ENCODE peak calls at places on chromosomes 6 and 20, in seven cellular contexts. G is choroid plexus epithelial cell, C is MM.1S, W is left ventricle myocardium inferior, X is fibroblast of lung, B is PC-3, T is AG09309. H is an unnamed sample.

GRCh38 chr6:30682181-30683117 is 4.0 kb downstream of the PPP1R18 start:
- DNase-seq in B (peak; percentile 84), G (peak; percentile 91), C (peak; percentile 92), X (peak; percentile 86), W (peak; percentile 85), T (peak; percentile 48), H (peak; percentile 93)

GRCh38 chr6:85405853-85406198 is 44.1 kb upstream of the NT5E start:
- DNase-seq in G (no peak), W (no peak), C (no peak), X (no peak), B (no peak), T (no peak), H (no peak)

GRCh38 chr6:29943053-29943966 is 978 bp downstream of the HLA-A start:
- DNase-seq in C (no peak), X (no peak), T (no peak), G (no peak), W (no peak), B (no peak), H (no peak)

GRCh38 chr6:72850469-72850868 is 228.6 kb downstream of the KCNQ5 start:
- DNase-seq in W (no peak), T (no peak), X (no peak), C (no peak), G (no peak), B (no peak), H (no peak)

GRCh38 chr6:134774244-134774643 is 175.7 kb downstream of the ALDH8A1 start:
- DNase-seq in W (no peak), X (peak; percentile 85), G (peak; percentile 67), T (no peak), C (no peak), B (peak; percentile 13), H (no peak)

GRCh38 chr20:58640446-58640845 is 10.6 kb upstream of the STX16 start:
- DNase-seq in C (no peak), W (no peak), X (peak; percentile 99), B (peak; percentile 56), G (peak; percentile 84), T (no peak), H (no peak)

GRCh38 chr6:31114540-31114876 is at the start of gene PSORS1C1:
- DNase-seq in G (peak; percentile 89), C (no peak), T (peak; percentile 82), B (peak; percentile 97), X (peak; percentile 97), W (peak; percentile 89), H (peak; percentile 94)

GRCh38 chr20:3677733-3678132 is 4.1 kb downstream of the ADAM33 start:
- DNase-seq in G (peak; percentile 37), X (peak; percentile 53), T (no peak), C (no peak), B (no peak), W (peak; percentile 41), H (no peak)

GRCh38 chr6:127812985-127813681 is 87.7 kb downstream of the THEMIS start:
- DNase-seq in W (no peak), B (no peak), C (no peak), G (no peak), T (no peak), X (no peak), H (no peak)

GRCh38 chr20:18401305-18401704 is 65.5 kb downstream of the DZANK1 start:
- DNase-seq in B (no peak), G (no peak), X (no peak), C (no peak), T (no peak), W (no peak), H (no peak)

GRCh38 chr6:4103929-4104328 is 25.0 kb upstream of the FAM217A start:
- DNase-seq in T (no peak), G (no peak), B (peak; percentile 76), X (peak; percentile 20), C (no peak), W (no peak), H (no peak)

GRCh38 chr20:47066484-47067270 is 172.0 kb downstream of the EYA2 start:
- DNase-seq in C (no peak), W (no peak), X (peak; percentile 23), T (no peak), G (peak; percentile 93), B (no peak), H (no peak)

GRCh38 chr6:152098683-152099082 is 291.2 kb downstream of the ESR1 start:
- DNase-seq in X (no peak), W (no peak), C (no peak), B (no peak), G (no peak), T (no peak), H (no peak)

GRCh38 chr6:140029551-140029950 is 655.1 kb upstream of the CITED2 start:
- DNase-seq in X (no peak), B (no peak), G (no peak), W (no peak), T (no peak), C (no peak), H (no peak)

GRCh38 chr6:161101517-161101916 is 109.9 kb downstream of the MAP3K4 start:
- DNase-seq in T (no peak), C (no peak), B (no peak), X (no peak), G (peak; percentile 29), W (no peak), H (no peak)

GRCh38 chr6:15254074-15254975 is 8.5 kb downstream of the JARID2 start:
- DNase-seq in G (peak; percentile 48), W (no peak), X (no peak), T (no peak), B (peak; percentile 61), C (no peak), H (no peak)

GRCh38 chr6:43389713-43390265 is 20.3 kb upstream of the ZNF318 start:
- DNase-seq in C (no peak), W (no peak), B (no peak), T (no peak), X (no peak), G (no peak), H (no peak)

GRCh38 chr6:85058806-85059205 is 294.4 kb upstream of the TBX18 start:
- DNase-seq in B (no peak), W (no peak), T (peak; percentile 14), G (no peak), X (no peak), C (no peak), H (no peak)

GRCh38 chr6:75449625-75450206 is 43.9 kb downstream of the FILIP1 start:
- DNase-seq in W (no peak), T (no peak), B (peak; percentile 65), G (peak; percentile 68), C (no peak), X (peak; percentile 79), H (no peak)

GRCh38 chr20:13325796-13326340 is 104.8 kb downstream of the ISM1 start:
- DNase-seq in B (no peak), W (no peak), T (no peak), C (no peak), G (no peak), X (no peak), H (no peak)

GRCh38 chr20:13321416-13321815 is 100.3 kb downstream of the ISM1 start:
- DNase-seq in G (no peak), C (no peak), B (no peak), W (no peak), X (no peak), T (no peak), H (no peak)

GRCh38 chr20:13322621-13323020 is 101.5 kb downstream of the ISM1 start:
- DNase-seq in W (no peak), B (no peak), T (no peak), X (no peak), C (no peak), G (no peak), H (no peak)

GRCh38 chr20:13322198-13322597 is 101.1 kb downstream of the ISM1 start:
- DNase-seq in T (no peak), B (no peak), G (no peak), C (no peak), W (no peak), X (no peak), H (peak; percentile 45)

DNA sequence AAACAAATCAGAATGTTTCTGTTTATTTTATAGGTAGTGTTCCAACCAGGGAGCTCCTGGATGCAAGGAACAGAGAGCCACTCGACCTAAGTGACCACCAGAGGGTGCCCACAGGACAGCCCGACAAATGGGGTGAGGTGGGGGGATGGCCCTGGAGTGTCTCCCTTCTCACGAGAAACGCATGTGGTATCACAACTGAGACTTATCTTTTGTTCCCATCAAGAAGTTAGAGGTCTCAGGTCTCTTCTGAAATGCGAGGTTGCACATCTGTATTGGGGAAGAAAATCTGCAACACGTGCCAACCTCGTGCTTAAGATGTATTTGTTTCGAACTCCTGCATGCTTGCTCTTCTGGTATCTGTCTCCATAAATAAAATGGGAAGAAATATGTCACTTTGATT is 104.0 kb downstream of the ISM1 start:
- DNase-seq in X (peak; percentile 13), B (peak; percentile 63), C (peak; percentile 36), G (peak; percentile 61), T (no peak), W (no peak), H (no peak)
- TF ChIP-seq CTCF in X (peak; percentile 55), B (peak; percentile 84), C (peak; percentile 77), G (peak; percentile 79), T (peak; percentile 73), W (peak; percentile 50), H (peak; percentile 45)

GRCh38 chr6:42228305-42228704 is 10.6 kb upstream of the MRPS10 start:
- DNase-seq in C (no peak), W (no peak), B (no peak), X (no peak), T (no peak), G (no peak), H (no peak)
- TF ChIP-seq CTCF in C (no peak), W (no peak), B (no peak), X (no peak), T (no peak), G (no peak), H (no peak)

GRCh38 chr6:80094017-80094416 is 12.5 kb upstream of the BCKDHB start:
- DNase-seq in B (peak; percentile 49), T (no peak), G (peak; percentile 52), W (no peak), C (peak; percentile 36), X (peak; percentile 11), H (no peak)
- TF ChIP-seq CTCF in B (peak; percentile 62), T (peak; percentile 35), G (peak; percentile 58), W (peak; percentile 65), C (peak; percentile 50), X (peak; percentile 52), H (peak; percentile 43)

GRCh38 chr20:12057778-12058177 is 140.1 kb downstream of the BTBD3 start:
- DNase-seq in W (no peak), C (no peak), G (no peak), B (no peak), X (no peak), T (no peak), H (no peak)
- TF ChIP-seq CTCF in W (no peak), C (no peak), G (no peak), B (no peak), X (no peak), T (no peak), H (no peak)

DNA sequence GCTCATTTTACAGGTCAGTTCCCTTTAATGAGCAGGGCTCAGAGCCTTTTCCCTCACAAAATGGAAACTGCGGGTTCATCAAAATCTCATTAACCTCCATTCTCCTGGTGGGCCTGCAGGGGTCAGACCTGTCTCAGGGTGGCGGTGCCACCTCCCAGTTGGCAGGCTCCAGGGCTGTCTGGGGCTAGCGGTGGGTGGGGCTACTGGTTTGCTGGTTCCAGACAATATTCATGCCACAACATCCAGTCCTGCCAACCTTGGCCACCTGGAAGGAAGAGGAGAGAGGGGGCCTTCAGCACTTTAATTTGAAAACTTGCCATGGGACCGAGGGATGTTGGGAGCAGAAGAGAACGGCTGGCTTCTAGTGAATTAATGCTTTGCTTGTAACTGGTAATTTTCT is 41.9 kb upstream of the CTNNBL1 start:
- DNase-seq in G (peak; percentile 31), X (peak; percentile 5), T (no peak), C (peak; percentile 36), W (peak; percentile 29), B (peak; percentile 58), H (no peak)
- TF ChIP-seq CTCF in G (peak; percentile 57), X (peak; percentile 28), T (peak; percentile 23), C (peak; percentile 43), W (peak; percentile 58), B (peak; percentile 73), H (peak; percentile 21)